ENCODE peak calls at places on chromosomes 11 and 22, in five cellular contexts. One of them, this sample, is unnamed. For H3K4me1, the result is how much of the 10 kb centered on the place peaks cover.

GRCh38 chr11:92070026-92070889 is 154.4 kb upstream of the FAT3 start:
- DNase-seq in A549: no peak
- DNase-seq in NT2/D1: no peak
- DNase-seq in stomach: no peak
- DNase-seq in OCI-LY7: no peak
- DNase-seq in this sample: peak

GRCh38 chr11:57345555-57346151 is 7.5 kb downstream of the P2RX3 start:
- DNase-seq in stomach: peak
- DNase-seq in OCI-LY7: peak
- DNase-seq in NT2/D1: peak
- DNase-seq in A549: peak
- DNase-seq in this sample: peak

GRCh38 chr22:45709004-45709739 is 37.5 kb downstream of the ATXN10 start:
- DNase-seq in OCI-LY7: no peak
- DNase-seq in NT2/D1: no peak
- DNase-seq in A549: peak
- DNase-seq in stomach: no peak
- DNase-seq in this sample: no peak

GRCh38 chr11:134033696-134034491 is 35.0 kb upstream of the JAM3 start:
- DNase-seq in stomach: peak
- DNase-seq in NT2/D1: peak
- DNase-seq in OCI-LY7: no peak
- DNase-seq in A549: no peak
- DNase-seq in this sample: peak

GRCh38 chr11:926341-926916 is 759 bp downstream of the AP2A2 start:
- DNase-seq in NT2/D1: no peak
- DNase-seq in OCI-LY7: no peak
- DNase-seq in stomach: no peak
- DNase-seq in A549: peak
- DNase-seq in this sample: peak

GRCh38 chr11:75330279-75330678 is 21.2 kb downstream of the ARRB1 start:
- DNase-seq in stomach: peak
- DNase-seq in OCI-LY7: no peak
- DNase-seq in A549: no peak
- DNase-seq in NT2/D1: no peak
- DNase-seq in this sample: no peak

GRCh38 chr11:85694385-85694980 is 8.5 kb upstream of the CCDC89 start:
- DNase-seq in OCI-LY7: peak
- DNase-seq in stomach: no peak
- DNase-seq in NT2/D1: no peak
- DNase-seq in A549: peak
- DNase-seq in this sample: peak

GRCh38 chr11:20873054-20873453 is 203.7 kb downstream of the NELL1 start:
- DNase-seq in A549: peak
- DNase-seq in NT2/D1: peak
- DNase-seq in OCI-LY7: peak
- DNase-seq in stomach: no peak
- DNase-seq in this sample: peak

GRCh38 chr11:2289859-2290258 is 11.9 kb downstream of the C11orf21 start:
- DNase-seq in OCI-LY7: no peak
- DNase-seq in A549: no peak
- DNase-seq in stomach: no peak
- DNase-seq in NT2/D1: no peak
- DNase-seq in this sample: no peak

GRCh38 chr11:6566704-6567370 is 36.6 kb downstream of the RRP8 start:
- DNase-seq in stomach: no peak
- DNase-seq in OCI-LY7: no peak
- DNase-seq in A549: no peak
- DNase-seq in NT2/D1: no peak
- DNase-seq in this sample: no peak

GRCh38 chr22:29243874-29244446 is 23.8 kb downstream of the RHBDD3 start:
- DNase-seq in OCI-LY7: no peak
- DNase-seq in A549: no peak
- DNase-seq in NT2/D1: no peak
- DNase-seq in stomach: no peak
- DNase-seq in this sample: no peak

GRCh38 chr22:19107730-19108074 is 14.5 kb downstream of the DGCR2 start:
- DNase-seq in A549: no peak
- DNase-seq in NT2/D1: no peak
- DNase-seq in OCI-LY7: no peak
- DNase-seq in stomach: no peak
- DNase-seq in this sample: no peak

GRCh38 chr22:36528336-36528735 is 630 bp downstream of the EIF3D start:
- DNase-seq in A549: no peak
- DNase-seq in NT2/D1: no peak
- DNase-seq in stomach: no peak
- DNase-seq in OCI-LY7: peak
- DNase-seq in this sample: peak

GRCh38 chr11:13338437-13339069 is 61.0 kb downstream of the BMAL1 start:
- DNase-seq in OCI-LY7: no peak
- DNase-seq in NT2/D1: no peak
- DNase-seq in stomach: no peak
- DNase-seq in A549: peak
- DNase-seq in this sample: peak

GRCh38 chr11:131375421-131375820 is 5.0 kb downstream of the NTM start:
- DNase-seq in NT2/D1: no peak
- DNase-seq in A549: no peak
- DNase-seq in stomach: no peak
- DNase-seq in OCI-LY7: no peak
- DNase-seq in this sample: no peak

GRCh38 chr11:106974831-106975230 is 43.4 kb downstream of the GUCY1A2 start:
- DNase-seq in NT2/D1: no peak
- DNase-seq in stomach: no peak
- DNase-seq in A549: no peak
- DNase-seq in OCI-LY7: no peak
- DNase-seq in this sample: no peak

GRCh38 chr11:8719260-8720190 is 36.9 kb downstream of the RPL27A start:
- DNase-seq in OCI-LY7: no peak
- DNase-seq in NT2/D1: no peak
- DNase-seq in A549: peak
- DNase-seq in stomach: no peak
- DNase-seq in this sample: no peak

GRCh38 chr11:75276696-75277095 is 36.1 kb downstream of the TPBGL start:
- DNase-seq in stomach: peak
- DNase-seq in OCI-LY7: no peak
- DNase-seq in NT2/D1: no peak
- DNase-seq in A549: no peak
- DNase-seq in this sample: no peak

GRCh38 chr11:107182983-107183382 is 164.7 kb upstream of the GUCY1A2 start:
- DNase-seq in OCI-LY7: no peak
- DNase-seq in NT2/D1: no peak
- DNase-seq in A549: no peak
- DNase-seq in stomach: no peak
- DNase-seq in this sample: no peak

GRCh38 chr11:235180-235997 is 753 bp downstream of the SIRT3 start:
- DNase-seq in NT2/D1: no peak
- DNase-seq in stomach: no peak
- DNase-seq in OCI-LY7: no peak
- DNase-seq in A549: no peak
- DNase-seq in this sample: no peak

GRCh38 chr11:69982675-69983570 is 95.2 kb upstream of the ANO1 start:
- DNase-seq in stomach: no peak
- DNase-seq in OCI-LY7: no peak
- DNase-seq in A549: no peak
- DNase-seq in NT2/D1: no peak
- DNase-seq in this sample: no peak

GRCh38 chr22:25781801-25782200 is 39.8 kb downstream of the MYO18B start:
- DNase-seq in OCI-LY7: no peak
- DNase-seq in stomach: no peak
- DNase-seq in A549: no peak
- DNase-seq in NT2/D1: no peak
- DNase-seq in this sample: no peak

GRCh38 chr11:86978756-86979608 is 23.8 kb upstream of the FZD4 start:
- DNase-seq in stomach: no peak
- DNase-seq in A549: peak
- DNase-seq in OCI-LY7: peak
- DNase-seq in NT2/D1: no peak
- DNase-seq in this sample: peak

GRCh38 chr11:110095554-110095953 is 2.4 kb downstream of the ZC3H12C start:
- DNase-seq in NT2/D1: no peak
- DNase-seq in OCI-LY7: no peak
- DNase-seq in A549: no peak
- DNase-seq in stomach: no peak
- DNase-seq in this sample: peak

GRCh38 chr11:47979378-47980092 is 824 bp upstream of the PTPRJ start:
- DNase-seq in NT2/D1: no peak
- DNase-seq in A549: peak
- DNase-seq in OCI-LY7: no peak
- DNase-seq in stomach: no peak
- DNase-seq in this sample: peak

GRCh38 chr11:100687630-100688395 is 725 bp downstream of the ARHGAP42 start:
- DNase-seq in stomach: peak
- DNase-seq in OCI-LY7: no peak
- DNase-seq in NT2/D1: peak
- DNase-seq in A549: peak
- DNase-seq in this sample: peak

GRCh38 chr11:61762798-61763197 is 10.4 kb downstream of the MYRF start:
- DNase-seq in NT2/D1: no peak
- DNase-seq in stomach: no peak
- DNase-seq in A549: no peak
- DNase-seq in OCI-LY7: no peak
- DNase-seq in this sample: peak
- H3K4me1 ChIP-seq in NT2/D1: half or more
- H3K4me1 ChIP-seq in stomach: half or more
- H3K4me1 ChIP-seq in A549: half or more
- H3K4me1 ChIP-seq in OCI-LY7: under half
- H3K4me1 ChIP-seq in this sample: under half

GRCh38 chr11:11584446-11584810 is 37.4 kb downstream of the GALNT18 start:
- DNase-seq in stomach: no peak
- DNase-seq in OCI-LY7: no peak
- DNase-seq in A549: peak
- DNase-seq in NT2/D1: no peak
- DNase-seq in this sample: peak
- H3K4me1 ChIP-seq in stomach: under half
- H3K4me1 ChIP-seq in OCI-LY7: under half
- H3K4me1 ChIP-seq in A549: under half
- H3K4me1 ChIP-seq in NT2/D1: under half
- H3K4me1 ChIP-seq in this sample: under half

GRCh38 chr22:34489861-34490260 is 569.6 kb upstream of the LARGE1 start:
- DNase-seq in stomach: no peak
- DNase-seq in NT2/D1: no peak
- DNase-seq in A549: no peak
- DNase-seq in OCI-LY7: no peak
- DNase-seq in this sample: no peak

GRCh38 chr22:34493471-34493870 is 572.5 kb upstream of the ISX start:
- DNase-seq in OCI-LY7: no peak
- DNase-seq in NT2/D1: no peak
- DNase-seq in A549: no peak
- DNase-seq in stomach: no peak
- DNase-seq in this sample: no peak

DNA sequence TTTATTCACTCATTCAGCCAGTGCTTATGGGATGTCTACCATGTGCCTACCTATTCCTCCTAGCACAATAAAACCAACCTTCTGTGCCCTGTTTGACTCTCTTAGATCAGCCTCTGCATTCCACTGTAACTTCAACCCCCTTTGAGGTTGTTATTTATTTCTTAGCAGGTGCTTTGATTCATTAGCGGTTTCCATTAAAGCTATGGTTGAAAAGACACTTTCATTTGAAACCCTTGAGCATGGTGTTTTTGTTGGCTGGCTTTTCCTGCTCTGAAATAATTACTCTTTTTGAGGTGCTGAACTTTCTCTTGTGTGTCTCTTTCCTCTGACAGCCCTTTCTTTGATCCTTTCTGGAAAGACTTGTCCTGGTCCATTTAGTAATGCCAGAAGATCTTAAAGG is 570.6 kb upstream of the LARGE1 start:
- DNase-seq in stomach: no peak
- DNase-seq in OCI-LY7: no peak
- DNase-seq in A549: no peak
- DNase-seq in NT2/D1: no peak
- DNase-seq in this sample: no peak
- H3K4me1 ChIP-seq in stomach: under half
- H3K4me1 ChIP-seq in OCI-LY7: under half
- H3K4me1 ChIP-seq in A549: under half
- H3K4me1 ChIP-seq in NT2/D1: under half
- H3K4me1 ChIP-seq in this sample: under half

DNA sequence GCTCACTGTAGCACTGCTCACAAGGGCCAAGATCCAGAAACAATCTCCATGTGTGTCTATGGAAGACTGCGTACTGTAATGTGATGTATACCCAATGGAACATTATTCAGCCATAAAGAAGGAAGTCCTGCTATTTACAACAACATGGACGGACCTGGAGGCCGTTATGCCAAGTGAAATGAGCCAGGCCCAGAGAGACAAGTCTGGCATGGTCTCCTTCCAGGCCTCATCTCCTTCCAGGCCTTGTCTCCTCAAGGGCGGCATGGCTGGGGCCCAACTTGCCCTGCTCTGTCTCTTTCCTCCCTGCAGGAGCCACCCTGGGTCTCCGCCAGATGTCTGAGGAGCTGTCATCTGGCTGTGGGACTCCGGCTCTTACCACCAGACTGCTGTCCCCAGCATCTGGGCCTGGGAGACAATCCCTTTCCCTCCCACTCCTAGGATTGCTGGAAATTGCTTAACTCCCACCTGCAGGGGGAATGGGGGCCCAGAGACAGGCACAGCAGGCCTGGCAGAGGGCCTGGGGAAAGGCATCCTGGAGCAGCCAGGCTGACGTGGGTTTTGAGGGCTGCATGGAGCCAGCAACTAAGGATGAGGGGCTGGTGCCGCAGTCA is 1326.6 kb downstream of the TBC1D22A start:
- DNase-seq in A549: no peak
- DNase-seq in OCI-LY7: no peak
- DNase-seq in stomach: no peak
- DNase-seq in NT2/D1: no peak
- DNase-seq in this sample: no peak
- H3K4me1 ChIP-seq in A549: under half
- H3K4me1 ChIP-seq in OCI-LY7: half or more
- H3K4me1 ChIP-seq in stomach: under half
- H3K4me1 ChIP-seq in NT2/D1: under half
- H3K4me1 ChIP-seq in this sample: under half

DNA sequence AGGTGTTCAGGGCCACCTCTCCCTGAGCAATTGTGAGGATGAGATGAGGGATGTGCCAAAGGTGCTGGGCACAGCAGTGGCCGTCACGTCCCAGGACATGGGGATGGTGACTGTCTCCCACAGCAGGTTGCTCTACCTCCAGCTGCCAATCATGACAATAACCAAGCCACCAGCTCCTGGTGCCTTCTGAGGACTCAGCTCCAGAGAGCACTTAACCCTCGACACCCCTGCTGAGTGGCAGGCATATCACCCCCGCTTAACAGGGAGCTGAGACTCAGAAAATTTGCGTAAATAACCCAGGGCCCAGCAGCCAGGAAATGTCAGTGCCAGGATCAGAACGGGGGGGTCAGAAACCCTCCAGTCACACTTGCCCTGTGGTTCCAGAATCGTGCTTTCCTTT is 8.4 kb upstream of the PNPLA5 start:
- DNase-seq in NT2/D1: no peak
- DNase-seq in OCI-LY7: no peak
- DNase-seq in A549: no peak
- DNase-seq in stomach: no peak
- DNase-seq in this sample: no peak
- H3K4me1 ChIP-seq in NT2/D1: under half
- H3K4me1 ChIP-seq in OCI-LY7: under half
- H3K4me1 ChIP-seq in A549: under half
- H3K4me1 ChIP-seq in stomach: under half
- H3K4me1 ChIP-seq in this sample: under half

GRCh38 chr11:64226507-64227051 is 505 bp downstream of the NUDT22 start:
- DNase-seq in OCI-LY7: peak
- DNase-seq in stomach: peak
- DNase-seq in A549: no peak
- DNase-seq in NT2/D1: no peak
- DNase-seq in this sample: no peak
- H3K4me1 ChIP-seq in OCI-LY7: under half
- H3K4me1 ChIP-seq in stomach: under half
- H3K4me1 ChIP-seq in A549: under half
- H3K4me1 ChIP-seq in NT2/D1: under half
- H3K4me1 ChIP-seq in this sample: under half

GRCh38 chr22:22397292-22397870 is 111.2 kb downstream of the ZNF280B start:
- DNase-seq in A549: peak
- DNase-seq in NT2/D1: no peak
- DNase-seq in OCI-LY7: peak
- DNase-seq in stomach: no peak
- DNase-seq in this sample: no peak
- H3K4me1 ChIP-seq in A549: under half
- H3K4me1 ChIP-seq in NT2/D1: under half
- H3K4me1 ChIP-seq in OCI-LY7: half or more
- H3K4me1 ChIP-seq in stomach: under half
- H3K4me1 ChIP-seq in this sample: under half

This sample was measured in cardiac muscle cell.